ENCODE peak calls at places on chromosomes 6 and 20, in five cellular contexts. K is heart left ventricle; D is GM03348; N is activated naive CD4-positive, alpha-beta T cell; P is fibroblast of lung. Z is an unnamed sample.

GRCh38 chr20:24718696-24719095 is 230.4 kb upstream of the CST7 start:
- DNase-seq in P (no peak), D (no peak), K (no peak), N (no peak), Z (peak)

GRCh38 chr6:129030231-129030630 is 147.3 kb downstream of the LAMA2 start:
- DNase-seq in N (no peak), K (no peak), P (no peak), D (no peak), Z (no peak)

GRCh38 chr6:8064638-8065518 is 689 bp upstream of the BLOC1S5 start:
- DNase-seq in P (no peak), D (no peak), N (no peak), K (no peak), Z (peak)

GRCh38 chr6:26075063-26075717 is 12.0 kb upstream of the HFE start:
- DNase-seq in P (no peak), D (no peak), N (no peak), K (no peak), Z (peak)

GRCh38 chr20:60214901-60215522 is 256.8 kb downstream of the CDH26 start:
- DNase-seq in D (no peak), P (peak), K (no peak), N (no peak), Z (no peak)

GRCh38 chr6:154410619-154411044 is 54.0 kb upstream of the IPCEF1 start:
- DNase-seq in K (peak), N (no peak), D (peak), P (peak), Z (no peak)

GRCh38 chr6:15677822-15678221 is 15.0 kb upstream of the DTNBP1 start:
- DNase-seq in D (no peak), P (no peak), K (no peak), N (no peak), Z (no peak)

GRCh38 chr20:35994994-35995453 is 26.6 kb downstream of the CNBD2 start:
- DNase-seq in N (peak), D (peak), K (peak), P (peak), Z (peak)

GRCh38 chr20:53595018-53595378 is 1.4 kb upstream of the ZNF217 start:
- DNase-seq in D (no peak), N (no peak), K (no peak), P (no peak), Z (no peak)

GRCh38 chr6:7761047-7761446 is 35.1 kb downstream of the BMP6 start:
- DNase-seq in D (peak), N (no peak), K (no peak), P (peak), Z (no peak)

GRCh38 chr20:33576432-33576883 is 85.7 kb upstream of the C20orf144 start:
- DNase-seq in D (no peak), N (no peak), P (peak), K (no peak), Z (no peak)

GRCh38 chr20:53826090-53826489 is 232.5 kb upstream of the ZNF217 start:
- DNase-seq in D (no peak), P (no peak), N (no peak), K (no peak), Z (no peak)

GRCh38 chr20:17626217-17627007 is 55.6 kb downstream of the RRBP1 start:
- DNase-seq in D (no peak), P (no peak), N (no peak), K (no peak), Z (no peak)

GRCh38 chr20:62787866-62788265 is 8.4 kb upstream of the MRGBP start:
- DNase-seq in N (no peak), P (no peak), D (no peak), K (no peak), Z (no peak)

GRCh38 chr6:106844930-106845329 is 129.6 kb downstream of the CD24 start:
- DNase-seq in N (no peak), D (no peak), P (no peak), K (no peak), Z (no peak)

GRCh38 chr20:29497261-29497671 is 1760.2 kb upstream of the DEFB115 start:
- DNase-seq in N (no peak), P (peak), K (no peak), D (peak), Z (no peak)

GRCh38 chr20:11352041-11352440 is 565.7 kb upstream of the BTBD3 start:
- DNase-seq in K (no peak), D (peak), N (no peak), P (no peak), Z (no peak)

GRCh38 chr6:24778121-24778520 is 3.4 kb downstream of the GMNN start:
- DNase-seq in K (no peak), P (no peak), D (no peak), N (no peak), Z (no peak)

GRCh38 chr20:1857403-1857941 is 37.7 kb upstream of the SIRPA start:
- DNase-seq in N (no peak), P (no peak), K (no peak), D (no peak), Z (no peak)

GRCh38 chr6:90216081-90216977 is 80.3 kb downstream of the BACH2 start:
- DNase-seq in P (peak), D (no peak), N (peak), K (no peak), Z (peak)

GRCh38 chr20:35463455-35464300 is 8.3 kb downstream of the CEP250 start:
- DNase-seq in K (peak), D (peak), N (peak), P (peak), Z (peak)

GRCh38 chr6:30646450-30647038 is 389 bp upstream of the C6orf136 start:
- DNase-seq in D (peak), N (no peak), P (no peak), K (no peak), Z (peak)

GRCh38 chr6:24381476-24382219 is 21.1 kb upstream of the MRS2 start:
- DNase-seq in K (no peak), D (no peak), N (no peak), P (no peak), Z (no peak)

GRCh38 chr6:108074057-108074358 is 533 bp downstream of the OSTM1 start:
- DNase-seq in P (no peak), K (no peak), N (no peak), D (no peak), Z (no peak)

GRCh38 chr20:38875170-38875993 is 50.8 kb upstream of the FAM83D start:
- DNase-seq in N (peak), P (no peak), D (no peak), K (no peak), Z (no peak)

GRCh38 chr20:17841751-17842191 is 126.8 kb downstream of the SNX5 start:
- DNase-seq in N (no peak), D (peak), K (peak), P (peak), Z (no peak)

GRCh38 chr20:40090236-40090635 is 598.8 kb downstream of the MAFB start:
- DNase-seq in D (no peak), N (no peak), P (no peak), K (no peak), Z (no peak)

GRCh38 chr6:84280030-84280429 is 52.6 kb upstream of the CEP162 start:
- DNase-seq in D (peak), K (no peak), N (no peak), P (no peak), Z (no peak)

GRCh38 chr6:1987640-1988039 is 257.8 kb downstream of the GMDS start:
- DNase-seq in K (no peak), D (no peak), N (no peak), P (peak), Z (no peak)

Z was measured in endodermal cell.